ENCODE peak calls at places on chromosomes 16 and 17, in four cellular contexts. W is HCT116, J is H1, E is HepG2. Q is an unnamed sample.

GRCh38 chr17:32626371-32626770 is 139.6 kb downstream of the CDK5R1 start:
- DNase-seq in W (no peak), J (no peak), E (no peak), Q (no peak)

GRCh38 chr17:67365762-67366192 is 600 bp downstream of the PSMD12 start:
- DNase-seq in W (no peak), J (no peak), E (peak; percentile 61), Q (no peak)

GRCh38 chr16:51544850-51545467 is 393.9 kb upstream of the SALL1 start:
- DNase-seq in W (no peak), J (no peak), E (no peak), Q (no peak)

GRCh38 chr17:39926588-39927100 is 757 bp downstream of the ORMDL3 start:
- DNase-seq in W (no peak), J (no peak), E (peak; percentile 78), Q (peak; percentile 66)

GRCh38 chr16:71986131-71986530 is 14.1 kb downstream of the PKD1L3 start:
- DNase-seq in W (no peak), J (no peak), E (no peak), Q (no peak)

GRCh38 chr17:75550139-75550465 is 24.6 kb downstream of the LLGL2 start:
- DNase-seq in W (no peak), J (no peak), E (no peak), Q (no peak)

GRCh38 chr17:75750661-75751423 is 14.2 kb downstream of the GALK1 start:
- DNase-seq in W (no peak), J (no peak), E (no peak), Q (no peak)

GRCh38 chr17:75514299-75515228 is 773 bp downstream of the CASKIN2 start:
- DNase-seq in W (no peak), J (no peak), E (no peak), Q (no peak)

GRCh38 chr16:49816782-49817370 is 39.0 kb downstream of the ZNF423 start:
- DNase-seq in W (no peak), J (no peak), E (no peak), Q (no peak)

GRCh38 chr16:83973581-83974385 is 5.7 kb downstream of the NECAB2 start:
- DNase-seq in W (no peak), J (no peak), E (no peak), Q (no peak)

GRCh38 chr16:85978291-85978775 is 79.4 kb downstream of the IRF8 start:
- DNase-seq in W (no peak), J (no peak), E (no peak), Q (no peak)

GRCh38 chr17:45405250-45406086 is 27.2 kb downstream of the ARHGAP27 start:
- DNase-seq in W (no peak), J (peak; percentile 99), E (no peak), Q (peak; percentile 96)

GRCh38 chr17:67491009-67491677 is 114.1 kb downstream of the PITPNC1 start:
- DNase-seq in W (peak; percentile 87), J (no peak), E (peak; percentile 19), Q (no peak)

GRCh38 chr16:67869653-67870052 is 3.2 kb upstream of the EDC4 start:
- DNase-seq in W (no peak), J (no peak), E (no peak), Q (no peak)

GRCh38 chr16:70157105-70157476 is 16.5 kb upstream of the CLEC18C start:
- DNase-seq in W (no peak), J (no peak), E (no peak), Q (no peak)

GRCh38 chr17:74864866-74865395 is 5.2 kb upstream of the GRIN2C start:
- DNase-seq in W (peak; percentile 44), J (no peak), E (peak; percentile 56), Q (peak; percentile 79)

GRCh38 chr16:3256146-3256875 is at the start of gene MEFV:
- DNase-seq in W (no peak), J (no peak), E (no peak), Q (no peak)

GRCh38 chr16:69935278-69935711 is 15.8 kb upstream of the CLEC18A start:
- DNase-seq in W (no peak), J (no peak), E (no peak), Q (no peak)

GRCh38 chr16:15811778-15812750 is 44.8 kb downstream of the MYH11 start:
- DNase-seq in W (no peak), J (no peak), E (no peak), Q (no peak)

GRCh38 chr17:83086197-83086880 is 6.9 kb downstream of the METRNL start:
- DNase-seq in W (no peak), J (no peak), E (no peak), Q (no peak)

GRCh38 chr17:63419949-63420867 is 25.9 kb downstream of the CYB561 start:
- DNase-seq in W (no peak), J (no peak), E (no peak), Q (peak; percentile 80)

GRCh38 chr17:288802-289356 is 63.7 kb downstream of the RPH3AL start:
- DNase-seq in W (no peak), J (no peak), E (no peak), Q (no peak)

GRCh38 chr17:59754547-59754946 is 47.1 kb downstream of the VMP1 start:
- DNase-seq in W (peak; percentile 99), J (no peak), E (peak; percentile 95), Q (peak; percentile 46)
- TF ChIP-seq FOSL1 in W (peak; percentile 100), J (no peak), E (peak; percentile 92), Q (peak; percentile 81)

GRCh38 chr17:35374766-35375344 is 1.4 kb upstream of the SLFN11 start:
- DNase-seq in W (no peak), J (no peak), E (no peak), Q (no peak)

GRCh38 chr17:35376245-35376644 is 2.8 kb upstream of the SLFN11 start:
- DNase-seq in W (no peak), J (no peak), E (no peak), Q (no peak)

GRCh38 chr17:35373532-35373983 is at the start of gene SLFN11:
- DNase-seq in W (no peak), J (no peak), E (no peak), Q (peak; percentile 6)

GRCh38 chr17:35372846-35373531 is 432 bp downstream of the SLFN11 start:
- DNase-seq in W (no peak), J (no peak), E (no peak), Q (no peak)

GRCh38 chr17:35373984-35374765 is 754 bp upstream of the SLFN11 start:
- DNase-seq in W (no peak), J (no peak), E (no peak), Q (no peak)
- TF ChIP-seq FOSL1 in W (no peak), J (no peak), E (no peak), Q (no peak)

GRCh38 chr16:19872935-19873334 is 11.7 kb downstream of the GPRC5B start:
- DNase-seq in W (no peak), J (no peak), E (no peak), Q (no peak)

GRCh38 chr16:19875900-19876299 is 8.7 kb downstream of the GPRC5B start:
- DNase-seq in W (no peak), J (no peak), E (no peak), Q (no peak)

GRCh38 chr16:19874816-19875546 is 9.7 kb downstream of the GPRC5B start:
- DNase-seq in W (no peak), J (no peak), E (no peak), Q (no peak)

GRCh38 chr16:19872179-19872863 is 12.3 kb downstream of the GPRC5B start:
- DNase-seq in W (no peak), J (no peak), E (no peak), Q (no peak)

DNA sequence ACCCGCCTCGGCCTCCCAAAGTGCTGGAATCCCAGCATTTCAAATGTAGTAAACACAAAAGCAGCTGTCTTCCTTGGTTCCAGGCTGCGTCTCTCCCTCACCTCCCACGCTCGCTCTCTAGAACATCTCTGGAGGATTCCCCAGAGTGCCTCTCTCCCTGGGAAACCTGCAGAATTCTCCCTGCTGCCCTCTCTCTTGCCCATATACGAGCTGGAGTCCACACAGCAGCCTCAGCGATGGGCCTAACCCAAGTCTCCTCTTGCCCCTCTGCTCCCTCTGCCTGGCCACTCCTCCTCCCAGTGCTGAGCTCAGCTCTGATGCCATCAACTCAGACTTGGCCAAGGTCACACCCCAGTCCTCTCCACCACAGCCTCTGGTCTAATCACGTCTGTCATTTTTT is 10.6 kb downstream of the GPRC5B start:
- DNase-seq in W (no peak), J (no peak), E (no peak), Q (no peak)
- TF ChIP-seq FOSL1 in W (no peak), J (no peak), E (no peak), Q (no peak)

DNA sequence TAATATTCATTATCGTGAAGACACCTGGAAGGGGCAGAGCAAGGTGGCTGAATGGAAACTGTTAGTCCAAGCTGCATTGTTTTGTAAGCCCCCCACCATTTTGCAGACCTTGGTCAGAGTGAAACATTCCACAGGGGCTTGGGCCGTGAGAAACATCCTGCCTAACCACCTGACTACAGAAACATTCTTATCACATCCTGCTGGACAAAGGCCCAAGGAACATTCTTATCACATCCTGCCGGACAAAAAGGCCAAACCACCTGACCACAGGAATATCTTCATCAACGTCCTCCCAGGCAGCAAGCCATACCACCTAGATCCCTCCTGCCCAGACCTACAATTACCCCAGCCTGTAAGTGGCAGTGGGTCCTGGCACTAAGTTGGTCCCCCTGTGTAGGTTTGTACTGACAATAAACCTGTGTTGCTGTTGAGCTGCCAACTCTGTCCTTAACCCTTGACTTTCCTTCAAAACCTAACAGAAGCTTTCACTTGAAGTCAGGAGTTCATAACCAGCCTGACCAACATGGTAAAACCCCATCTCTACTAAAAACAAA is 19.6 kb downstream of the ATF7IP2 start:
- DNase-seq in W (no peak), J (no peak), E (peak; percentile 88), Q (peak; percentile 51)
- TF ChIP-seq FOSL1 in W (no peak), J (no peak), E (no peak), Q (peak; percentile 61)

DNA sequence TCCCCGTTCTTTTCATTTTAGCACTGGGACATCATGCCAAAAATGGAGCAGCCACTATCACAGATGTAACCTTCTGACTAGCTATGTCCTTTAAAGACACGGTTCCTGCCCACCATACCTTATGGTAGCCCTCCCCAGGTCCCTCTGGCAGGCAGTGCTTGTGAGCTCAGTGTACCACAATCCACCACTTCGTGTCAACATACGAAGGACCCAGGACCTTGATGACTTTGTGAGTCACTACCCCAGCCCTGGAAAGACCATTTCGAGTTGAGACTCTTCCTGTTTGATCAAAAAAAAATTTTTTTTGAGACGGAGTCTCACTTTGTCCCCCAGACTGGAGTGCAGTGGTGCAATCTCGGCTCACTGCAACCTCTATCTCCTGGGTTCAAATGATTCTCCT is 21.0 kb upstream of the FLCN start:
- DNase-seq in W (no peak), J (no peak), E (no peak), Q (no peak)
- TF ChIP-seq FOSL1 in W (no peak), J (no peak), E (no peak), Q (no peak)

DNA sequence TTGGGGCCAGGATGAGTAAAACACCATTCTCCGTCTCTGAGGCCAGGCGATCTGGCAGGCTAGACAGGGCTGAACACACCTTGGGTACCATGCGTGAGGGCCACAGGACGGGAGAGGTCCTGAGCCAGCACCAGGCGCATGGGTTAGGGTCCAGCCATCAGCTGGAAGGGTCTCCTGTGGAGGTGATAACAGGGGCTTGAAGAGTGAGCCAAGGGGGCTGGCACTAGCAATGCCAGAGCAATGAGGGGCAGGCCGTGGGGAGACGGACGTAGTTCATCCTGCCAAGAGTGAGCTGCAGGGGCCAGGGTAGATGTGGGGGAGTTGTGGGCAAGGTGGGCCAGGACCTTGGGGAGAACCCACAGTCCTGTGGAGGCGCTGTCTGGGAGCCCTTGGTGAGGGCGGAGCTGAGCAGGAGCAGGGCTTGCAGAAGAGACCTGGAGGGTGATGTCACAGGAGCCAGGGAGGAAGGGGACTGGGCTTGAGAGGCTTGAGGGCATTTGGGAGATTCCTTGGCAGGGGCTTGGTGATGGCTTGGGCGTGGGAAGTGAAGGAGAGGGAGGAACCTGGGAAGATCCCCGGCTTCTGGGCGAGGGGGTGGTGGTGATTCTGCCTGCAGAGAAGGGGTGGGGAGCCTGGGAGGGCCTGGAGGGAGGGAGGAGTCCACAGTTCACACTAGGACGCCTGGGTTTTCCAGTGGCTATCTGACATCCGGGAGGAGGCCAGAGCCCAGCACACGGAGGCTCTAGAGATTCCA is 6.3 kb upstream of the NPTX1 start:
- DNase-seq in W (no peak), J (no peak), E (no peak), Q (no peak)
- TF ChIP-seq FOSL1 in W (no peak), J (no peak), E (no peak), Q (no peak)

GRCh38 chr16:88347656-88348376 is 34.9 kb upstream of the ZNF469 start:
- DNase-seq in W (no peak), J (no peak), E (no peak), Q (no peak)
- TF ChIP-seq FOSL1 in W (no peak), J (no peak), E (no peak), Q (no peak)